ENCODE peak calls at places on chromosomes 16 and 17, in ten cellular contexts. E is fibroblast of lung, W is pancreas, X is left lung, D is Calu3, V is cardiac fibroblast, Q is HCT116, O is astrocyte of the spinal cord, R is breast epithelium, H is AG10803. M is an unnamed sample.

GRCh38 chr16:10385725-10386516 is at the start of gene ATF7IP2:
- DNase-seq in E (peak), W (peak), X (peak), D (peak), V (peak), Q (peak), O (peak), R (peak), H (peak), M (peak)

GRCh38 chr16:27538508-27538907 is 11.2 kb downstream of the GTF3C1 start:
- DNase-seq in E (no peak), W (no peak), X (no peak), D (no peak), V (no peak), Q (no peak), O (no peak), R (no peak), H (no peak), M (no peak)

GRCh38 chr16:9297437-9298113 is 206.1 kb downstream of the HAPSTR1 start:
- DNase-seq in E (no peak), W (no peak), X (no peak), D (peak), V (peak), Q (peak), O (no peak), R (no peak), H (no peak), M (peak)

GRCh38 chr17:27462714-27463113 is 6.5 kb downstream of the KSR1 start:
- DNase-seq in E (no peak), W (no peak), X (no peak), D (no peak), V (no peak), Q (no peak), O (no peak), R (no peak), H (no peak), M (no peak)

GRCh38 chr17:3034578-3034920 is 28.9 kb downstream of the OR1D5 start:
- DNase-seq in E (no peak), W (peak), X (peak), D (no peak), V (no peak), Q (no peak), O (no peak), R (no peak), H (no peak), M (no peak)

GRCh38 chr17:56754523-56755208 is 79.1 kb downstream of the C17orf67 start:
- DNase-seq in E (peak), W (no peak), X (no peak), D (no peak), V (peak), Q (no peak), O (peak), R (no peak), H (peak), M (no peak)

GRCh38 chr17:19812407-19812806 is 55.3 kb downstream of the ULK2 start:
- DNase-seq in E (no peak), W (no peak), X (no peak), D (no peak), V (peak), Q (no peak), O (no peak), R (no peak), H (no peak), M (no peak)

GRCh38 chr17:57909548-57909947 is 45.7 kb downstream of the CUEDC1 start:
- DNase-seq in E (no peak), W (no peak), X (no peak), D (no peak), V (no peak), Q (no peak), O (no peak), R (no peak), H (no peak), M (no peak)

GRCh38 chr16:88416686-88417085 is 33.9 kb downstream of the ZNF469 start:
- DNase-seq in E (no peak), W (no peak), X (no peak), D (no peak), V (no peak), Q (no peak), O (no peak), R (no peak), H (no peak), M (no peak)

GRCh38 chr17:50518265-50519023 is 10.2 kb downstream of the MYCBPAP start:
- DNase-seq in E (no peak), W (peak), X (peak), D (no peak), V (no peak), Q (no peak), O (peak), R (no peak), H (no peak), M (peak)

GRCh38 chr17:82876602-82877391 is 37.0 kb upstream of the ZNF750 start:
- DNase-seq in E (peak), W (peak), X (peak), D (peak), V (peak), Q (peak), O (peak), R (peak), H (peak), M (peak)
- TF ChIP-seq CTCF in E (peak), W (peak), X (peak), D (no peak), V (peak), Q (peak), O (peak), R (peak), H (peak), M (peak)

DNA sequence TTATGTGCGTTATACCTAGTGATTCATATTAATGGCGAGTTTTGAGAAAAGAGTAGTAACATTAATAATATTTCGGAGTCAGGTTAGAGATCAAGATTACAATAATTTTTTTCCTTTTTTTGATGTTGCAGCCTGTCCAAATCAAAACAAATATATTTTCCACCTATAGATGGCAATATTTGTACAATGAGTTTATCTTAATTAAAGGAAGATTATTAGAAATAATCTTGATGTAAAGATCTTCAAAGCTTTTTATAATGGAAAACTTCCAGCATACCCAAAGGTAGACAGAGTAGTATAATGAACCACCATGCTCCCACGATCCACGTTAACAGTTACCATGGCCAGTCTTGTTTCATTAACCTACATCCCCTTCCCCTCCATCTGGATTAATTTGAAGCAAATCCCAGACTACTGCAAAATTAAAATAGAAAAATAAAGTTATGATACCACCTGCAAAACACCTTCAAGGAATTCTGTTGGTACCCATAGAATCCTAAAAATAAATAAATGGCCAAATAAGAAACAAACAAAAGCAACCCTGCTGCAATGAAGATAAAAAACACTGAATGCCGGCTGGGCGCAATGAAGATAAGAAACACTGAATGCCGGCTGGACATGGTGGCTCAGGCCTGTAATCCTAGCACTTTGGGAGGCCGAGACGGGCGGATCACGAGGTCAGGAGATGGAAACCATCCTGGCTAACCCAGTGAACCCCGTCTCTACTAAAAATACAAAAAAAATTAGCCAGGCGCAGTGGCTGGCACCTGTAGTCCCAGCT is 46.5 kb upstream of the GINS3 start:
- DNase-seq in E (no peak), W (no peak), X (no peak), D (no peak), V (peak), Q (no peak), O (no peak), R (no peak), H (no peak), M (no peak)
- TF ChIP-seq CTCF in E (peak), W (no peak), X (no peak), D (peak), V (peak), Q (peak), O (peak), R (no peak), H (peak), M (peak)

GRCh38 chr16:23801387-23801786 is 34.4 kb upstream of the PRKCB start:
- DNase-seq in E (peak), W (peak), X (peak), D (peak), V (peak), Q (peak), O (peak), R (peak), H (peak), M (peak)
- TF ChIP-seq CTCF in E (peak), W (peak), X (peak), D (peak), V (peak), Q (peak), O (peak), R (peak), H (peak), M (peak)

DNA sequence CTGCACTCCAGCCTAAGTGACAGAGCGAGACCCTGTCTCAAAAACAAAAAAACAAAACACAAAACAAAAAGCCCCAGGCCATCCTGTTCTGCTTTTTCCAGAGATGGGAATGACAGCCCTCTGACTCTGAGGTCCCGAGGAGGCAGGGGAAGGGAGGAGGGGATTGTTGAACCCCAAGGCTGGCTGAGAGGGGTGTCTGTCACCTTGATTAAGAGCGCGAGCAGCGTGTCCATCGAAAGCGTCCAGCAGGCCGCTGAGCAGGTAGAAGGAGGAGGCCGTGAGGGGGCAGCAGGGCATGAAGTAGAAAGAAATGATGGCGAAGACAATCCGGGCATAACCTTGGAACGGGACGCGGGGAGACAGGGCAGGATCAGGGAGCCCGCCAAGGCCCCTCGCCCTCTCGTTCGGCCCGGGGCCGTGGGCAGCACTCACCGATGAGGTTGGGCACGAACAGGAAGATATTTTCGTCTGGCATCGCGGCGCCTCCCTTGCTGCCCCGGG is 593 bp downstream of the CDIPT start:
- DNase-seq in E (no peak), W (no peak), X (no peak), D (peak), V (peak), Q (no peak), O (no peak), R (no peak), H (no peak), M (no peak)
- TF ChIP-seq CTCF in E (peak), W (no peak), X (no peak), D (no peak), V (peak), Q (no peak), O (peak), R (no peak), H (peak), M (no peak)

DNA sequence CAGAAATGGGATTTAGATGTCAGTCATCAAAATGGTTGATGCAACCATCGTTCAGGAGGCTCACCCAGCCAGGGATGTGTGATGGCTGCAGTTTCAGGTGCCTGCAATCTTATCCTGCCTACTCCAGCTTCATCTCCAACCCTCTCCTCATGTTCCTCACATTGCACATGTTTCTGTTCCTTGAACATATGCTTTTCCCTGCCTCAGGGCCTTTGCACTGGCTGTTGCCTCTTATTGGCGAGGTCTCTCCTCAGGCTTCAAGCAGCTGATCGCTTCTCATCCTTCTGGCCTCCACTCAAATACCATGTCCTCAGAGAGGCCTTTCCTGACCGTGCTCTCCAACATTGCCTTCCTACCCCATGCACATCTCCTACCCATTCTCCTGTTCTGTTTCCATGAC is 24.6 kb downstream of the ARSG start:
- DNase-seq in E (no peak), W (no peak), X (no peak), D (no peak), V (no peak), Q (no peak), O (no peak), R (no peak), H (no peak), M (no peak)
- TF ChIP-seq CTCF in E (no peak), W (no peak), X (no peak), D (no peak), V (no peak), Q (no peak), O (no peak), R (no peak), H (no peak), M (no peak)

DNA sequence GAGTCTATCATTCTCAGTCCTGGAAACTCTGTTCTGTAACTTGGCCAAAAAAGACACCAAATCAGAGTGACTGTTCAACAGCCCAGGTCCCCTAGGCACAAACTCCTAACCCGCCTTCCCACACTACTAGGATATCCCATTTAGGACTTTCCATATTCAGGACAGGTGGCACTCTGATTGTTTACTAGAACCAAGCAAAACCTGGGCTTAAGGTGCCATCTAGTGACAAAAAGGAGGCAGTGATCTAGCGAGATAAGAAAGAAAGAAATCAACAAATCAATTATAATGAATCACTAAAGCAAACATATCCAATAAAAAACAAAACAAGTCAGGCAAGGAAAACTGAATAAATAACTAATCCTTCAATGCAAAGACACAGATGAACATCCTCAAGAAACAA is 203.9 kb downstream of the CEP112 start:
- DNase-seq in E (peak), W (no peak), X (no peak), D (peak), V (peak), Q (peak), O (peak), R (no peak), H (peak), M (no peak)
- TF ChIP-seq CTCF in E (peak), W (peak), X (peak), D (peak), V (peak), Q (peak), O (peak), R (peak), H (peak), M (peak)

GRCh38 chr17:74380086-74380958 is 13.0 kb downstream of the GPR142 start:
- DNase-seq in E (no peak), W (no peak), X (no peak), D (peak), V (no peak), Q (peak), O (no peak), R (peak), H (no peak), M (no peak)
- TF ChIP-seq CTCF in E (no peak), W (no peak), X (no peak), D (peak), V (no peak), Q (peak), O (no peak), R (peak), H (no peak), M (no peak)

DNA sequence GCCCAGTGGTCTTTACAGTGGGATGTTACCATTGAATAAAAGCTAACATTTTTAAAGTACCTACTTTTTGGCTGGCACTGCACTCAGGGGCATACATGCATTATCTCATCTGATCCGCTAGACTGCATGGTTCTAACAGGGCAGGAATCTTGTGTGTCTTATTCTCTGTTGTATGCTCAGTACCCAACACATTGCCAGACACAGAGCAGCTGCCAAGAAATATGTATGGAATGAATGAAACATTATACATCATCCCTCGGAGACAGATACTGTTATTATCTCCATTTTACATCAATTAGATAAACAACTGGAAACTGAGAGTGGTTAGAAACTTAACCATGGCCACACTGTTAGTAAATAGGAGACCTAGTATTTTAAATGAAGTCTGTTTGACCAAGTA is 74.1 kb upstream of the CDH11 start:
- DNase-seq in E (peak), W (no peak), X (no peak), D (no peak), V (peak), Q (no peak), O (no peak), R (no peak), H (no peak), M (no peak)
- TF ChIP-seq CTCF in E (no peak), W (no peak), X (no peak), D (no peak), V (no peak), Q (no peak), O (no peak), R (no peak), H (no peak), M (no peak)